ENCODE peak calls at places on chromosome 13, in four cellular contexts. One of them, this sample, is unnamed.

GRCh38 chr13:110559429-110559943 is 2.0 kb downstream of the RAB20 start:
- DNase-seq in tibial nerve: no peak
- DNase-seq in adrenal gland: peak
- DNase-seq in lower leg skin: peak
- DNase-seq in this sample: no peak

GRCh38 chr13:60431108-60431700 is 34.2 kb downstream of the TDRD3 start:
- DNase-seq in tibial nerve: no peak
- DNase-seq in adrenal gland: no peak
- DNase-seq in lower leg skin: no peak
- DNase-seq in this sample: peak

GRCh38 chr13:40344270-40345148 is 321.9 kb downstream of the FOXO1 start:
- DNase-seq in tibial nerve: no peak
- DNase-seq in adrenal gland: no peak
- DNase-seq in lower leg skin: no peak
- DNase-seq in this sample: no peak

GRCh38 chr13:69477451-69477850 is 630.2 kb upstream of the ATXN8OS start:
- DNase-seq in tibial nerve: no peak
- DNase-seq in adrenal gland: no peak
- DNase-seq in lower leg skin: no peak
- DNase-seq in this sample: no peak

GRCh38 chr13:113886561-113887112 is 22.8 kb upstream of the GAS6 start:
- DNase-seq in tibial nerve: no peak
- DNase-seq in adrenal gland: no peak
- DNase-seq in lower leg skin: no peak
- DNase-seq in this sample: no peak

GRCh38 chr13:90750957-90751356 is 596.5 kb upstream of the MIR17HG start:
- DNase-seq in tibial nerve: no peak
- DNase-seq in adrenal gland: no peak
- DNase-seq in lower leg skin: no peak
- DNase-seq in this sample: no peak

GRCh38 chr13:27341616-27342015 is 71.0 kb downstream of the RASL11A start:
- DNase-seq in tibial nerve: no peak
- DNase-seq in adrenal gland: peak
- DNase-seq in lower leg skin: no peak
- DNase-seq in this sample: no peak

GRCh38 chr13:30463820-30464495 is 1.8 kb downstream of the HMGB1 start:
- DNase-seq in tibial nerve: peak
- DNase-seq in adrenal gland: no peak
- DNase-seq in lower leg skin: no peak
- DNase-seq in this sample: no peak

GRCh38 chr13:20658451-20658850 is 45.0 kb upstream of the IL17D start:
- DNase-seq in tibial nerve: no peak
- DNase-seq in adrenal gland: peak
- DNase-seq in lower leg skin: no peak
- DNase-seq in this sample: no peak

GRCh38 chr13:21175656-21176194 is 627 bp downstream of the SKA3 start:
- DNase-seq in tibial nerve: no peak
- DNase-seq in adrenal gland: no peak
- DNase-seq in lower leg skin: no peak
- DNase-seq in this sample: no peak

GRCh38 chr13:48493851-48494250 is 39.0 kb downstream of the RCBTB2 start:
- DNase-seq in tibial nerve: no peak
- DNase-seq in adrenal gland: no peak
- DNase-seq in lower leg skin: no peak
- DNase-seq in this sample: no peak

GRCh38 chr13:100459747-100460146 is 128.8 kb downstream of the GGACT start:
- DNase-seq in tibial nerve: no peak
- DNase-seq in adrenal gland: no peak
- DNase-seq in lower leg skin: no peak
- DNase-seq in this sample: no peak

GRCh38 chr13:107866666-107867623 is 348.4 kb downstream of the LIG4 start:
- DNase-seq in tibial nerve: no peak
- DNase-seq in adrenal gland: no peak
- DNase-seq in lower leg skin: no peak
- DNase-seq in this sample: peak

GRCh38 chr13:109869312-109870237 is 83.2 kb upstream of the IRS2 start:
- DNase-seq in tibial nerve: peak
- DNase-seq in adrenal gland: peak
- DNase-seq in lower leg skin: no peak
- DNase-seq in this sample: no peak

GRCh38 chr13:110447058-110447511 is 114.4 kb downstream of the RAB20 start:
- DNase-seq in tibial nerve: no peak
- DNase-seq in adrenal gland: no peak
- DNase-seq in lower leg skin: peak
- DNase-seq in this sample: no peak

GRCh38 chr13:98796798-98797197 is 44.3 kb upstream of the SLC15A1 start:
- DNase-seq in tibial nerve: no peak
- DNase-seq in adrenal gland: no peak
- DNase-seq in lower leg skin: peak
- DNase-seq in this sample: no peak

GRCh38 chr13:70769771-70770326 is 661.6 kb upstream of the KLHL1 start:
- DNase-seq in tibial nerve: no peak
- DNase-seq in adrenal gland: no peak
- DNase-seq in lower leg skin: no peak
- DNase-seq in this sample: no peak

GRCh38 chr13:91533354-91533753 is 134.9 kb downstream of the GPC5 start:
- DNase-seq in tibial nerve: no peak
- DNase-seq in adrenal gland: no peak
- DNase-seq in lower leg skin: no peak
- DNase-seq in this sample: no peak

GRCh38 chr13:112446867-112447266 is 70.7 kb downstream of the SPACA7 start:
- DNase-seq in tibial nerve: no peak
- DNase-seq in adrenal gland: peak
- DNase-seq in lower leg skin: peak
- DNase-seq in this sample: no peak

GRCh38 chr13:85575110-85575509 is 224.1 kb downstream of the SLITRK6 start:
- DNase-seq in tibial nerve: no peak
- DNase-seq in adrenal gland: no peak
- DNase-seq in lower leg skin: no peak
- DNase-seq in this sample: no peak

DNA sequence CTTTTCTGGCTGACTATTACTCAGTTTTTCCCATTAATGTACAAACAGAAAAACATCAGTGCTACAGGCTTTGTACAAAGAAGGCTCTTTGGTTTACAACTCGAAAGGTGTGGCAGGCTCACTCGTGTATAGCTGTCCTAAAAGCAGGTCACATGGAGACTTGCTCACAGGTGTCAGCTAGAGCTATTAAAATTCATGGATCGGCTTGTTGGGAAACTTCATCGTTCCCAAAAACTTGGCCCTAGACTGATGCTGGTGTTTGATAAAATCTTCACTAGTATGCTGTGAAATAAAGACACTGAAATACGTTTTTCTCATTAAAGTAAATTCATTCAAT is 64.9 kb downstream of the MBNL2 start:
- DNase-seq in tibial nerve: no peak
- DNase-seq in adrenal gland: no peak
- DNase-seq in lower leg skin: no peak
- DNase-seq in this sample: no peak
- TF ChIP-seq POLR2A in tibial nerve: no peak
- TF ChIP-seq POLR2A in adrenal gland: no peak
- TF ChIP-seq POLR2A in lower leg skin: no peak
- TF ChIP-seq POLR2A in this sample: no peak

GRCh38 chr13:105196052-105196451 is 1339.4 kb downstream of the EFNB2 start:
- DNase-seq in tibial nerve: no peak
- DNase-seq in adrenal gland: no peak
- DNase-seq in lower leg skin: no peak
- DNase-seq in this sample: peak

DNA sequence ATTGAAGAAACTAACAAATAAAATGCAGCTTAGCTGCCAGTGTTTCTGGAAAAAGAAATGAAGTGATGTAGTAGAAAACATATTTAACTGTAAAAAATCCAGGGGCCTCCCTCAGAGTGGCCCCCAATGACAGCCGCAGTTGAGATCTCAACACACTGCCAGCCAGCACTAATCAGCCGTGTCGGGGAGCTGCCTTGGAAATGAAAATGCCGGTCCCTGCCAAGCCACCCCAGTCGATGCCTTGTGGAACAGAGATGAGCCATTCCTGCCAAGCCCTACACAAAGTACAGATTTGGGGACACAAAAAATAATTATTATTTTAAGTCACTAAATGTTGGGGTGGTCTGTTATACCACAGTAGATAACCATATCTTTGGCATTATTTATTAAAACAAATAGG is 1342.4 kb downstream of the EFNB2 start:
- DNase-seq in tibial nerve: no peak
- DNase-seq in adrenal gland: no peak
- DNase-seq in lower leg skin: no peak
- DNase-seq in this sample: no peak
- TF ChIP-seq POLR2A in tibial nerve: no peak
- TF ChIP-seq POLR2A in adrenal gland: no peak
- TF ChIP-seq POLR2A in lower leg skin: no peak
- TF ChIP-seq POLR2A in this sample: no peak

GRCh38 chr13:77328819-77329132 is 1.9 kb upstream of the MYCBP2 start:
- DNase-seq in tibial nerve: no peak
- DNase-seq in adrenal gland: no peak
- DNase-seq in lower leg skin: no peak
- DNase-seq in this sample: no peak

GRCh38 chr13:77331421-77331820 is 4.5 kb upstream of the MYCBP2 start:
- DNase-seq in tibial nerve: no peak
- DNase-seq in adrenal gland: no peak
- DNase-seq in lower leg skin: no peak
- DNase-seq in this sample: no peak

GRCh38 chr13:77326905-77327604 is at the start of gene MYCBP2:
- DNase-seq in tibial nerve: peak
- DNase-seq in adrenal gland: peak
- DNase-seq in lower leg skin: peak
- DNase-seq in this sample: peak

GRCh38 chr13:77330009-77330471 is 3.1 kb upstream of the MYCBP2 start:
- DNase-seq in tibial nerve: no peak
- DNase-seq in adrenal gland: no peak
- DNase-seq in lower leg skin: no peak
- DNase-seq in this sample: no peak

GRCh38 chr13:77329133-77330008 is 2.5 kb upstream of the MYCBP2 start:
- DNase-seq in tibial nerve: peak
- DNase-seq in adrenal gland: peak
- DNase-seq in lower leg skin: peak
- DNase-seq in this sample: peak
- TF ChIP-seq POLR2A in tibial nerve: peak
- TF ChIP-seq POLR2A in adrenal gland: peak
- TF ChIP-seq POLR2A in lower leg skin: no peak
- TF ChIP-seq POLR2A in this sample: peak

DNA sequence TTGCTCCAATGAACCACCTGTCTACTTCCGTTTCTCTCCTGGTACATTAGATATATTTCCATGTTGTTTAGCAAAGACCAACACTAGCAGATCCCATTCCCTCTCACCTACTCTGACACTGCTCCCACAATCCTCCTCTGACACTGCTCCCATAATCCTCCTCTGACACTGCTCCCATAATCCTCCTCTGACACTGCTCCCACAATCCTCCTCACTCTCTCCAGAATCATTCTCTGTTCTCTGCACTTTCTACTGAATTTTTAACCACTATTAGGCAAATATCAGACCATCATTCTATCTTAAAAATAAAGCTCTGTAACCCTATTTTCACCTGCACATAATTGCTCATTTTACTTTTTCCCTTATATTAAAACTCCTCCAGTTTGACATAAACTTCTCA is 578.5 kb upstream of the PCDH20 start:
- DNase-seq in tibial nerve: no peak
- DNase-seq in adrenal gland: no peak
- DNase-seq in lower leg skin: no peak
- DNase-seq in this sample: no peak
- TF ChIP-seq POLR2A in tibial nerve: no peak
- TF ChIP-seq POLR2A in adrenal gland: no peak
- TF ChIP-seq POLR2A in lower leg skin: no peak
- TF ChIP-seq POLR2A in this sample: no peak

DNA sequence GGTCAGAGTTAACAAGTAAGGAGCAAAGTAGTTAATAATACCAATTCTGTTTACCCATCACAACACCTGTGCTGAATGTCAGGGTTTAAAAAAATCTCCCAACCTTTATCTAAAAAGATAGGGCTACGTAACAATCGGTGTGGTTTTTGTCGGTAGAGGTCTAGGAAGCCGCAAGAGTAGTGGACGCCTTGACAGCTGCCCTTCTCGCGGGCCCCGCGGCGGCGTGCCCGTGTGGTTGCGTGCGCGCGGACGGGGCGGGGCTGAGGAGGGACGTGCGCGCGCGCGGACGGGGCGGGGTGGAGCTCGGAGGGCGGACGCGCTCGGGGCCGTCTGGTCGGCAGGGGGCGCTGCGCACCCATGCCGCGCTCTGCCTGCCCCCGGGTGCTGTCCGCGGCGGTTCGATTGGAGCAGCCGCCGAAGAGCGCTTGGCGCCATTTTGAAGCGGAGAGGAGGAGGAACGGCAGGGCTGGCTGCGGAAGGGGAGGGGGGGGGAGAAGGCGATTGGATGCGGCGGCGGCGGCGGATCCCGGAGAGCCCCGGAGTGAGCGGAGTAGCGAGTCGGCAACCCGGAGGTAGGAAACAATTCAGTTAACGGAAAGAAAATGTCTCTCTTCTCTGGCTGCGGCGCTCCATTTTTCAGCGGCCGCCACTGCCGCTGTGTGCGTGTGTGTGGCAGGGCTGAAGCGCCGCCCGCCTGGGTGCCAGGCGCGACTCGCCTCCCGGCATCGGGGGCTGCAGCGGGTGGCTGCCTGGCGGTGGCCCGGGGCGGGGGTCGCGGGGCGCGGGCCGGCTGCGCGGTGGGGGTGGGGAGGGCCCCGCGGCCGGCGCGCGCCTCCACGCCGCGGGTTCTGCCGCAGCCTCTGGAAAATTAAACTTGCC is at the start of gene PDS5B:
- DNase-seq in tibial nerve: peak
- DNase-seq in adrenal gland: peak
- DNase-seq in lower leg skin: peak
- DNase-seq in this sample: peak
- TF ChIP-seq POLR2A in tibial nerve: peak
- TF ChIP-seq POLR2A in adrenal gland: peak
- TF ChIP-seq POLR2A in lower leg skin: no peak
- TF ChIP-seq POLR2A in this sample: peak

This sample was measured in H54.